ENCODE peak calls at places on chromosome 4, in seven cellular contexts. G, L, X, Q, S, P and U are unnamed samples.

GRCh38 chr4:76022031-76022430 is 1.3 kb downstream of the CXCL10 start:
- DNase-seq in G (no peak), L (no peak), X (no peak), Q (no peak), S (no peak), P (no peak), U (no peak)

GRCh38 chr4:48334900-48335384 is 6.4 kb upstream of the SLAIN2 start:
- DNase-seq in G (no peak), L (no peak), X (no peak), Q (no peak), S (no peak), P (no peak), U (peak)

GRCh38 chr4:94758700-94759399 is 1.1 kb downstream of the BMPR1B start:
- DNase-seq in G (no peak), L (no peak), X (no peak), Q (peak), S (peak), P (no peak), U (peak)

GRCh38 chr4:61520688-61521160 is 320.6 kb downstream of the ADGRL3 start:
- DNase-seq in G (no peak), L (no peak), X (no peak), Q (no peak), S (peak), P (no peak), U (peak)

GRCh38 chr4:116599859-116600258 is 485.5 kb downstream of the TRAM1L1 start:
- DNase-seq in G (no peak), L (no peak), X (peak), Q (no peak), S (no peak), P (no peak), U (no peak)

GRCh38 chr4:144174401-144175067 is 34.0 kb upstream of the GYPA start:
- DNase-seq in G (no peak), L (peak), X (no peak), Q (peak), S (peak), P (peak), U (peak)

GRCh38 chr4:135371137-135371536 is 1169.5 kb upstream of the PABPC4L start:
- DNase-seq in G (peak), L (no peak), X (no peak), Q (no peak), S (no peak), P (no peak), U (no peak)

GRCh38 chr4:119517361-119518229 is 111.0 kb downstream of the PDE5A start:
- DNase-seq in G (peak), L (no peak), X (no peak), Q (no peak), S (peak), P (peak), U (peak)

GRCh38 chr4:48372272-48372671 is 30.9 kb downstream of the SLAIN2 start:
- DNase-seq in G (no peak), L (no peak), X (no peak), Q (no peak), S (no peak), P (no peak), U (no peak)

GRCh38 chr4:86487738-86488137 is 106.4 kb upstream of the PTPN13 start:
- DNase-seq in G (no peak), L (no peak), X (no peak), Q (no peak), S (no peak), P (no peak), U (no peak)

GRCh38 chr4:86484241-86484640 is 109.9 kb upstream of the PTPN13 start:
- DNase-seq in G (no peak), L (no peak), X (no peak), Q (no peak), S (peak), P (no peak), U (peak)

GRCh38 chr4:86481429-86481828 is 112.7 kb upstream of the PTPN13 start:
- DNase-seq in G (no peak), L (no peak), X (no peak), Q (no peak), S (no peak), P (no peak), U (no peak)

GRCh38 chr4:86482296-86482695 is 111.8 kb upstream of the PTPN13 start:
- DNase-seq in G (no peak), L (no peak), X (no peak), Q (no peak), S (no peak), P (no peak), U (no peak)

GRCh38 chr4:86482851-86483490 is 111.1 kb upstream of the PTPN13 start:
- DNase-seq in G (no peak), L (no peak), X (no peak), Q (no peak), S (no peak), P (no peak), U (peak)
- TF ChIP-seq CTCF in G (no peak), L (no peak), X (peak), Q (no peak), S (peak), P (peak), U (peak)

GRCh38 chr4:11337287-11337686 is 91.4 kb downstream of the HS3ST1 start:
- DNase-seq in G (no peak), L (no peak), X (no peak), Q (no peak), S (no peak), P (no peak), U (no peak)
- H3K4me3 ChIP-seq in G (no peak), L (no peak), X (no peak), Q (no peak), S (no peak), P (no peak), U (no peak)

GRCh38 chr4:92600638-92601037 is 296.9 kb downstream of the GRID2 start:
- DNase-seq in G (peak), L (no peak), X (no peak), Q (no peak), S (no peak), P (no peak), U (no peak)
- TF ChIP-seq CTCF in G (no peak), L (no peak), X (no peak), Q (no peak), S (no peak), P (no peak), U (no peak)

DNA sequence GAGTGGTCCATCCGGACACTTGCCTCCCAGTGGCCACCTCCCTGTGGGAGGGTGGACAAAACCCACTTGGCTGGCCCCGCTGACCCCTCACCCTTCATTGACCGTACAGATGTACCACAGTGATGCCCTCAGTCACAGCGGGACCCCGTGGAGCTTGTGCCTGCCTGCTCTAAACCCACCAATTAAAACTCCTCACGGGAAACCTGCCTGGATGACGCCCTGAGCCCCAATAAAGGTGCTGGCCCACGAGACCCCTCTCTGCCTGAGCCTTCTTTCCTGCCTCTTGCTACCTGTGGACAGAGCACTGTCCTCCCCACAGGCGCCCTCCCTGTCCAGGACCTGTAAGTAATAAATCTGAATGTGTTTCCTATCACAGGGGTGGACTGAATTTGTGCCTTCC is 32.9 kb downstream of the RNF212 start:
- DNase-seq in G (no peak), L (no peak), X (no peak), Q (no peak), S (no peak), P (no peak), U (no peak)
- H3K4me3 ChIP-seq in G (no peak), L (no peak), X (no peak), Q (no peak), S (no peak), P (no peak), U (no peak)

GRCh38 chr4:19026281-19026680 is 1004.7 kb upstream of the LCORL start:
- DNase-seq in G (no peak), L (no peak), X (no peak), Q (no peak), S (peak), P (no peak), U (peak)
- TF ChIP-seq CTCF in G (no peak), L (no peak), X (no peak), Q (no peak), S (no peak), P (no peak), U (no peak)

DNA sequence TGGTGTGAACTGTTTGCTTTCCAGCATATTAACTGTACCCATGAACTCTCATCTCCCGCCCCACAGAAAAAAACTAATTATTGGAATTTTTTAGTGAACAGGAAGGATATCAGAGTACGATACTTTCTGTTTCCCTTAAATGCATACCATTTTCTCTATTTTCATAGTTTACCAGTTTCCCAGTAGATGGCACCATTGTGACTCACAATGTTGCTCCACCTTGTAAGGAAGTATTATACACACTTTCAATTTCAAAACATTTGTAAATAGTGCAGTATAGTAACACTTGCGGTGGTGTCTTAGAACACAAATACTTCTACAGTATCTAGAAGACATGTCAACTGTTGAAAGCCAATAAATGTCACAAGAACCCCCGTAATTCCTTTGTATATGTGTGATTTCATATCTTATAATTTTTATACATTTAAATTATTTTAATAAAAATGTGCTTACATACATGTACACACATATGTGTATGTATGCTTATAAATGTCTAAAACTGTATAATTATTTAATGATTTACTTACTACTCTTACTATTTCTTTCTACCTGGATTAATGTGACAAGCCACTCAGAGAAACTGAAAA is 167.3 kb downstream of the SLIT2 start:
- DNase-seq in G (no peak), L (peak), X (no peak), Q (peak), S (peak), P (peak), U (peak)
- H3K4me3 ChIP-seq in G (no peak), L (no peak), X (peak), Q (no peak), S (peak), P (peak), U (peak)

GRCh38 chr4:72286185-72286584 is 254.4 kb downstream of the NPFFR2 start:
- DNase-seq in G (no peak), L (no peak), X (no peak), Q (no peak), S (peak), P (peak), U (peak)
- TF ChIP-seq CTCF in G (no peak), L (no peak), X (no peak), Q (no peak), S (peak), P (peak), U (no peak)

DNA sequence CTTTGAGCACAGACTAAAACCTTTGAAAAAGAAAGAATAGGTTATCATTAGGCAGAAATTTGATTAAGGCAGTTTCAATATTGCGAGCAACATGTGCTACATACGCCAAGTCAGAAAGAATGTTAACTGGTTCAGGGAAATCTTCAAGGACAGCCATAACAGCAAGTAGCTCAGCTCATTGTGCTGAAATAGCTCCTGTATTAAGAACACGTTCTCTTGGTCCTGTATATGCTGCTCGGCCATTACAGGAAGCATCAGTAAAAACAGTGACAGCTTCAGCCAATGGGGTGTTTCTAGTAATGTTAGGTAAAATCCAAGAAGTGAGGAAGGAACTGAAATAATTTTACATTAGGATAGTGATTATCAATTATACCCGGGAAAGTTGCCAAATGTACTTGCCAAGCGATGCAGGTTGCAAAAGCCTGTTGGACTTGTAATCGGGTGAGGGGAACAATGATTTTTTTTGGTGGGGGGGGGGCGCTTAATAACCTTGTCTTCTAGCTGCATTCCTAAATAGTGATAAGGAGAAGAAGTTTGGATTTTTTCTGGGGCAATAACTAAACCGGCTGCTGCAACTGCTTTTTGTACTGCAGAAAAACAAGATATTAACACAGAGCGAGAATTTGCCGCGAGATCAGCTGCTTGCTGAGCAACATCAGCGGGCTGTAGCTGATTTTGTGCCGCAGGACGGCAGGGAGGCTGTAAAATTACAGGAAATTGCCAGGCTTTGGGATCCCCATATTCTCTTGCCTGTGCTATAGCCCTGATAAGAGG is 49.4 kb upstream of the RASSF6 start:
- DNase-seq in G (no peak), L (no peak), X (no peak), Q (no peak), S (no peak), P (peak), U (peak)
- H3K4me3 ChIP-seq in G (no peak), L (no peak), X (no peak), Q (no peak), S (peak), P (no peak), U (no peak)